ENCODE peak calls at places on chromosomes 7 and 10, in four cellular contexts. W, I, K and Y are unnamed samples.

GRCh38 chr7:2812831-2813230 is 31.3 kb downstream of the GNA12 start:
- DNase-seq in I (no peak), K (no peak), W (no peak), Y (no peak)

GRCh38 chr7:151010307-151011096 is 13.8 kb downstream of the ATG9B start:
- DNase-seq in K (peak; percentile 69), W (no peak), I (no peak), Y (no peak)

GRCh38 chr10:17836917-17837316 is 27.8 kb downstream of the MRC1 start:
- DNase-seq in I (peak; percentile 5), W (peak; percentile 15), K (no peak), Y (no peak)

GRCh38 chr10:97060441-97061084 is 125.2 kb downstream of the SLIT1 start:
- DNase-seq in K (no peak), W (no peak), I (no peak), Y (no peak)

GRCh38 chr10:129942019-129942277 is 22.1 kb downstream of the EBF3 start:
- DNase-seq in K (no peak), W (no peak), I (no peak), Y (no peak)

GRCh38 chr7:22696672-22697071 is 30.3 kb upstream of the IL6 start:
- DNase-seq in K (peak; percentile 63), W (no peak), I (no peak), Y (no peak)

GRCh38 chr10:12940791-12941190 is 60.7 kb downstream of the CCDC3 start:
- DNase-seq in I (no peak), W (no peak), K (no peak), Y (no peak)

GRCh38 chr7:75793676-75794075 is 19.9 kb downstream of the CCL24 start:
- DNase-seq in W (no peak), K (no peak), I (no peak), Y (no peak)

GRCh38 chr7:70014472-70015232 is 416.4 kb downstream of the AUTS2 start:
- DNase-seq in K (no peak), W (no peak), I (no peak), Y (peak; percentile 42)

GRCh38 chr10:125559210-125559609 is 123.8 kb downstream of the TEX36 start:
- DNase-seq in W (no peak), K (no peak), I (no peak), Y (peak; percentile 8)

GRCh38 chr7:36192050-36192824 is 39.2 kb downstream of the EEPD1 start:
- DNase-seq in I (no peak), W (no peak), K (no peak), Y (peak; percentile 11)

GRCh38 chr7:44767912-44768662 is 19.4 kb downstream of the ZMIZ2 start:
- DNase-seq in W (no peak), K (peak; percentile 53), I (no peak), Y (no peak)

GRCh38 chr7:69967699-69968450 is 369.6 kb downstream of the AUTS2 start:
- DNase-seq in W (no peak), I (no peak), K (no peak), Y (no peak)

GRCh38 chr7:4738711-4739527 is 36.5 kb upstream of the AP5Z1 start:
- DNase-seq in I (peak; percentile 77), W (no peak), K (peak; percentile 92), Y (no peak)

GRCh38 chr10:95337761-95338160 is 47.0 kb upstream of the PDLIM1 start:
- DNase-seq in W (no peak), K (no peak), I (no peak), Y (no peak)

GRCh38 chr10:131282961-131283360 is 28.6 kb downstream of the TCERG1L start:
- DNase-seq in W (no peak), K (no peak), I (no peak), Y (no peak)

GRCh38 chr10:43233601-43234430 is 33.0 kb downstream of the RASGEF1A start:
- DNase-seq in W (no peak), I (no peak), K (no peak), Y (no peak)

GRCh38 chr7:333399-333776 is 43.4 kb downstream of the FOXL3 start:
- DNase-seq in K (no peak), I (peak; percentile 63), W (no peak), Y (no peak)

GRCh38 chr7:55078465-55079372 is 59.9 kb downstream of the EGFR start:
- DNase-seq in I (peak; percentile 77), W (no peak), K (peak; percentile 17), Y (no peak)

GRCh38 chr10:50576245-50576815 is 47.4 kb downstream of the SGMS1 start:
- DNase-seq in K (no peak), I (no peak), W (no peak), Y (no peak)

GRCh38 chr7:39133088-39133487 is 155.4 kb downstream of the POU6F2 start:
- DNase-seq in W (no peak), K (no peak), I (no peak), Y (no peak)

GRCh38 chr7:116431783-116432182 is 67.8 kb upstream of the CAV2 start:
- DNase-seq in W (no peak), I (no peak), K (no peak), Y (no peak)

GRCh38 chr10:74706966-74707365 is 119.4 kb upstream of the KAT6B start:
- DNase-seq in I (no peak), W (no peak), K (no peak), Y (no peak)

GRCh38 chr10:132417957-132418441 is 21.0 kb downstream of the PWWP2B start:
- DNase-seq in I (no peak), W (no peak), K (peak; percentile 8), Y (no peak)

GRCh38 chr7:25854608-25855497 is 297.1 kb upstream of the NFE2L3 start:
- DNase-seq in K (peak; percentile 91), W (peak; percentile 74), I (peak; percentile 66), Y (no peak)

GRCh38 chr10:110214380-110214826 is 7.0 kb downstream of the MXI1 start:
- DNase-seq in W (no peak), K (no peak), I (no peak), Y (no peak)

GRCh38 chr10:112832959-112833358 is 117.1 kb upstream of the TCF7L2 start:
- DNase-seq in K (no peak), W (no peak), I (no peak), Y (no peak)

GRCh38 chr10:122541541-122542002 is 19.0 kb upstream of the DMBT1 start:
- DNase-seq in K (no peak), I (peak; percentile 12), W (no peak), Y (no peak)

GRCh38 chr7:156194813-156195212 is 382.6 kb upstream of the SHH start:
- DNase-seq in W (no peak), K (no peak), I (no peak), Y (no peak)

GRCh38 chr10:91162495-91163268 is 57.8 kb upstream of the PCGF5 start:
- DNase-seq in K (peak; percentile 77), I (peak; percentile 46), W (no peak), Y (no peak)

GRCh38 chr7:105353752-105354328 is 34.9 kb downstream of the SRPK2 start:
- DNase-seq in I (no peak), W (no peak), K (peak; percentile 44), Y (no peak)

GRCh38 chr10:49759787-49760551 is 2.2 kb downstream of the OGDHL start:
- DNase-seq in W (no peak), K (no peak), I (peak; percentile 20), Y (no peak)

DNA sequence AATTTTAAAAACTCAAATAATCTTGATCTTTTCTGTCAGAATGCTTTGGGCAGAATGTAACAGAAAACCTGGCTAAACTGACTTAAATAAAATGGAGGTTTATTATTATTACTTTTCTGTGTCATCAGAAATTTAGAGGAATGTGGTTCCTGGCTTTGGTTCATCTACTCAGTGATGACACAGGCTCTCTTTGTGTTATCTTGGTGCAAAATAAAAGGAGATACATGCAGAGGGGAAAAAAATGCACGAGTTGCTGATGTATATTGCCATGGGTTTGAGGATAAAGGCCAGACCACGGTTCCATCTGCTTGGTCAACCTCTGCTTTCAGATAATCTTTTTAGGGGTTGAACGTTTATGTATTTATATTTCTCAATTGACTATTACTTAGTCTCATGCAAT is 181.4 kb downstream of the SUGCT start:
- DNase-seq in W (no peak), K (no peak), I (no peak), Y (no peak)
- TF ChIP-seq HDAC6 in W (no peak), K (no peak), I (no peak), Y (no peak)

DNA sequence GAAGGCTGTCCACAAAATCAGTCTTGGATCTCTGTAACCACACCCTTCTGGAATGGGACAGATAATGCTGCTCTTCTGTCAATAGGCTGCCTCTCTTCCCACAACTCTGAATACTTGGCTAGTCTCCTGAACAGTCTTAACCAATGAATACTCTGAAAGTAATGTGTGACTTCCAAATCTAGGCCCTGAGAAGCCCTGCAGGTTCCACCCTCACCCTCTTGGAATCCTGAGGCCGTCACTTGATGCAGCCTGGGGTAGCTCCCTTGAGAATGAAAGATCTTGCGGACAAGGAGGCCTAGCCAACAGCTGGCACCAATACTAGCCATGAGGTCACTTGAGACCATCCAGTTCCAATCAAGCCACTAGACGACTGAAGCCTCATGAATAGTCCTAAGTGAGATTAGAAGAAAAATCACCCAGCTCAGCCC is 109.2 kb downstream of the ARHGAP12 start:
- DNase-seq in I (no peak), K (no peak), W (no peak), Y (no peak)
- TF ChIP-seq HDAC6 in I (no peak), K (no peak), W (no peak), Y (no peak)

GRCh38 chr7:96388620-96389383 is 66.9 kb upstream of the SLC25A13 start:
- DNase-seq in I (no peak), W (no peak), K (no peak), Y (no peak)
- TF ChIP-seq HDAC6 in I (no peak), W (no peak), K (no peak), Y (no peak)

GRCh38 chr7:32301427-32301826 is 188.8 kb downstream of the LSM5 start:
- DNase-seq in I (no peak), K (no peak), W (no peak), Y (no peak)

GRCh38 chr7:32293833-32294232 is 196.3 kb downstream of the LSM5 start:
- DNase-seq in W (no peak), K (no peak), I (no peak), Y (no peak)

GRCh38 chr7:32299133-32299702 is 191.0 kb downstream of the LSM5 start:
- DNase-seq in K (no peak), W (no peak), I (no peak), Y (no peak)

DNA sequence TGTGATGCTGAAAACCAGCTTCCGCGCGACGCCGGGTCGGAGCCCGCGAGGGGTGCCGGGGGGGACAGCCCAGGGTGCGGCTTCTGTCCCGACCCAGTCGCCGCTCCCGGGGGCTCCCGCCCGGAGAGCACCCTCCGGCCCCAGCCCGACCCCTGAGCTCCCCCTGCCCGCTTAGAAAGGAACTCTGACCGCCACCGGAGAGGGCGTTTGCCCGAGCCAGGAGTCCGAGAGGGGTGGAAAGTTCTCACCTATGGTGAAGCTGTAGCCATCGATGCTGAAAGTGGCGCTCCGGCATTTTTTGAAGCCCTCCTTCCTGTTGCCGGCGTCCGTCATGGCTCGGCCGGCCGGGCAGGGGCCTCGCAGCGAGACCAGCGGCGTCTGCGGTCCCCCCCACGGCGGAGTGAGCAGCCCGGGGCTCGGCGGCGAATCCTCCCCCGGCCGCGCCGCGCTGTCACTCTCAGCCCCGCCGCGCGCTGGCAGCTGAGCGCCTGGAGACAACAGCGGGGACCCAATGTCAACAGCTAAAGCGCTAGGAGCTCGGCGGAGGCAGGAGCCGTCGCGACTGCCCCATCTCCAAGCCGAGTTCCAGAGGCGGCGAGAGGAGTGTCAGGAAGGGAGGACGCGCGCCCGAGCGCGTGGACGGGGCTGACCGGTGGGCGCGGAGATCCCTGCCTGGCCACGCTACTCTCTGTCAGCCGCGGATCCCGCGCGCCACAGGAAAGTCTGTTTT is 191.6 kb downstream of the LSM5 start:
- DNase-seq in I (no peak), K (no peak), W (no peak), Y (no peak)
- TF ChIP-seq HDAC6 in I (no peak), K (no peak), W (no peak), Y (no peak)